ENCODE peak calls at places on chromosomes 11 and 22, in nine cellular contexts. R is adrenal gland, L is GM23248, Y is Karpas-422, U is tibial nerve, N is body of pancreas, G is SJSA1, F is psoas muscle, X is IMR-90. Z is an unnamed sample.

GRCh38 chr22:23431337-23432072 is 148.6 kb downstream of the IGLL1 start:
- DNase-seq in R (peak), Y (no peak), U (no peak), X (no peak), F (no peak), N (no peak), L (no peak), G (no peak), Z (no peak)

GRCh38 chr11:45872513-45873356 is 12.7 kb upstream of the MAPK8IP1 start:
- DNase-seq in F (peak), Y (peak), U (no peak), L (peak), X (peak), R (peak), G (peak), N (peak), Z (no peak)

GRCh38 chr11:61281581-61282250 is 13.4 kb downstream of the VWCE start:
- DNase-seq in X (no peak), G (no peak), N (peak), L (peak), Y (peak), F (no peak), U (peak), R (peak), Z (no peak)

GRCh38 chr22:41324818-41325528 is 23.6 kb downstream of the ZC3H7B start:
- DNase-seq in L (no peak), Y (no peak), F (no peak), R (no peak), X (no peak), U (no peak), G (no peak), N (no peak), Z (no peak)

GRCh38 chr11:59756845-59757244 is 1.7 kb downstream of the STX3 start:
- DNase-seq in L (peak), N (peak), R (peak), U (no peak), G (no peak), F (no peak), Y (no peak), X (peak), Z (no peak)

GRCh38 chr11:130037058-130037457 is 32.6 kb upstream of the APLP2 start:
- DNase-seq in N (no peak), U (no peak), G (no peak), Y (no peak), X (peak), R (no peak), L (peak), F (no peak), Z (peak)

GRCh38 chr11:117950320-117950719 is 21.1 kb upstream of the TMPRSS13 start:
- DNase-seq in L (peak), X (no peak), N (no peak), U (no peak), F (no peak), G (no peak), R (no peak), Y (peak), Z (no peak)

GRCh38 chr11:107157809-107158187 is 139.5 kb upstream of the GUCY1A2 start:
- DNase-seq in Y (no peak), F (no peak), U (no peak), L (no peak), R (no peak), N (no peak), X (no peak), G (no peak), Z (no peak)

GRCh38 chr11:95231881-95232605 is 1.0 kb upstream of the SESN3 start:
- DNase-seq in U (peak), R (peak), L (peak), G (no peak), F (peak), Y (peak), N (peak), X (no peak), Z (no peak)

GRCh38 chr11:130136107-130136506 is 23.5 kb upstream of the ST14 start:
- DNase-seq in R (no peak), F (no peak), X (no peak), U (no peak), G (no peak), Y (no peak), L (no peak), N (no peak), Z (no peak)

GRCh38 chr11:119120639-119121007 is 757 bp upstream of the HINFP start:
- DNase-seq in R (no peak), F (no peak), U (no peak), Y (peak), N (no peak), L (peak), G (no peak), X (peak), Z (no peak)

GRCh38 chr11:27596388-27596787 is 89.8 kb upstream of the LIN7C start:
- DNase-seq in U (no peak), G (no peak), L (no peak), F (no peak), N (no peak), Y (no peak), R (no peak), X (no peak), Z (no peak)

GRCh38 chr22:32700186-32700882 is 101.2 kb upstream of the TIMP3 start:
- DNase-seq in R (no peak), L (peak), U (no peak), X (peak), F (no peak), N (no peak), Y (no peak), G (no peak), Z (no peak)

DNA sequence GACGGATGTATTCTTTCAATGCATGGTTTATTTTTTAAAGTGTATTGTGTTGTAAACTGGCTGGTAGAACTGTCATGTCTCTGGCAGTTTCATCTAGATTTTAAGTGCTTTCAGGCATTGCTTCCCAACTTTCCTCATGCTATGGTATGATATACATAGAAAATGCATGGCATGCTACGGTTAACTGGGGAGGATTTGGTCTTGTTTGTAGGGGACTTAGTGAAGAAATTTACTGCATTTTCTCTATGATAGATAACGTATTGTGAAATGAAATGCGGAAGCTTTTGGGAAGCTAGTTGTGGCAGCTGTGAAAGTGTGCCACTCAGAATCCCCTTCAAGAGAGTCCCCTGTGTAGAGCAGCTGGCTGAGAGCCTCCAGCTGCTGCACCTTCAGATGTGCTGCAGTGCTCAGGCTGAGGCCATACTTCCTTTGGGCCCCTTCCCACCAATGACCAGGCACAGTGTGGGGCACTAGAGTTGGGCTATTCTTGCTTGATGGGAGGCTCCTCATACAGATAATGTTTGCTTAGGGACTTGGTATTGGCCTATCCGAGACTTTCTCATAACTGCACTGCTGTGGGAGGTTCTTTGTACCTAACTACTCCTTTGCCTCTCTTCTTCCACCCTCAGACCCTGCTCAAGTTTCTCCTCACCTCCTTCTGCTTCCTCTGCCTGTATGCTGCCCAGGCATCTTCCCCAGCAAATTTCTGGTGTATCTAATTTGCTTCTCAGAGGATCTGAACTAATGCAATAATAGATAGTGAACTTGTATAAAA is 67.2 kb downstream of the HIPK3 start:
- DNase-seq in F (no peak), G (no peak), X (no peak), Y (peak), N (no peak), R (no peak), U (no peak), L (no peak), Z (no peak)
- H3K4me3 ChIP-seq in F (no peak), G (no peak), X (no peak), Y (peak), N (no peak), R (no peak), U (no peak), L (no peak), Z (no peak)

GRCh38 chr11:121466063-121466794 is 13.5 kb upstream of the SORL1-AS1 start:
- DNase-seq in Y (no peak), X (peak), N (peak), F (peak), U (peak), R (peak), L (peak), G (peak), Z (no peak)
- H3K4me3 ChIP-seq in Y (no peak), X (no peak), N (no peak), F (no peak), U (no peak), R (no peak), L (peak), G (no peak), Z (no peak)

GRCh38 chr11:4084406-4084805 is 10.2 kb upstream of the RRM1 start:
- DNase-seq in G (no peak), L (no peak), F (no peak), N (no peak), R (no peak), Y (no peak), X (no peak), U (no peak), Z (no peak)

GRCh38 chr11:4090258-4090657 is 4.3 kb upstream of the RRM1 start:
- DNase-seq in L (no peak), X (no peak), U (no peak), F (no peak), Y (no peak), N (no peak), R (no peak), G (no peak), Z (no peak)

GRCh38 chr11:4085575-4085974 is 9.0 kb upstream of the RRM1 start:
- DNase-seq in Y (no peak), F (no peak), R (no peak), G (no peak), L (no peak), N (no peak), X (no peak), U (no peak), Z (no peak)

GRCh38 chr11:4086584-4087353 is 7.8 kb upstream of the RRM1 start:
- DNase-seq in N (no peak), X (no peak), L (no peak), U (no peak), F (no peak), G (no peak), R (no peak), Y (no peak), Z (no peak)

DNA sequence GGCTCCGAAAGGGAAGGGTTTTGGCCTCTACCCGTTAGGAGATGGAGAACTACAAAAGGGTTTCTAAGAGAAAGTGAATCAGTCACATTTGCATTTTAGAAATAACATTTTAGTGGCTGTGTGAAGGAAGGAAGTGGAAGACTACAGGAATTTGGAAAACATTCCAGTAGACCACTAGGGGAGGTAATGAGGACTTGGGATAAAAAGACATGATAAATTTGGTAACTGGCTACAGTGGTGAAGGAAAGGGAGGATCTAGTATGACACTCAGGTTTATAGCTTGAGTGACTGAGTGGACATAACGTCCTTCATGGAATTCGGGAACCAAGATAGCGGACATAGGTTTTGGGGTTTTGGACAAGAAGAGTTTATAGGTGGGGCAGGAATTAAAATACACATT is 7.0 kb upstream of the RRM1 start:
- DNase-seq in R (no peak), N (no peak), F (no peak), U (no peak), X (peak), Y (no peak), L (peak), G (no peak), Z (no peak)
- H3K4me3 ChIP-seq in R (no peak), N (no peak), F (no peak), U (no peak), X (no peak), Y (no peak), L (no peak), G (no peak), Z (no peak)

GRCh38 chr11:35661539-35661938 is 1.0 kb upstream of the TRIM44 start:
- DNase-seq in N (no peak), Y (no peak), L (peak), F (no peak), G (no peak), X (no peak), R (no peak), U (no peak), Z (no peak)

GRCh38 chr11:35663408-35663702 is 780 bp downstream of the TRIM44 start:
- DNase-seq in N (no peak), Y (no peak), U (no peak), L (no peak), G (no peak), F (no peak), X (no peak), R (no peak), Z (no peak)

GRCh38 chr11:35662649-35663407 is at the start of gene TRIM44:
- DNase-seq in X (peak), Y (peak), G (peak), R (peak), L (peak), F (peak), N (peak), U (peak), Z (no peak)

GRCh38 chr11:35664977-35665441 is 2.4 kb downstream of the TRIM44 start:
- DNase-seq in N (no peak), L (peak), F (no peak), U (no peak), R (no peak), G (no peak), X (peak), Y (no peak), Z (no peak)

GRCh38 chr11:35662061-35662648 is 420 bp upstream of the TRIM44 start:
- DNase-seq in Y (peak), F (no peak), G (no peak), U (peak), N (no peak), X (no peak), R (peak), L (peak), Z (no peak)
- H3K4me3 ChIP-seq in Y (peak), F (peak), G (peak), U (peak), N (peak), X (peak), R (peak), L (peak), Z (peak)

GRCh38 chr22:19722175-19722914 is 994 bp upstream of the GP1BB start:
- DNase-seq in X (no peak), U (no peak), L (no peak), F (no peak), G (no peak), N (no peak), R (no peak), Y (no peak), Z (no peak)

GRCh38 chr22:19724927-19725661 is 1.8 kb downstream of the GP1BB start:
- DNase-seq in N (no peak), X (no peak), L (no peak), Y (no peak), R (no peak), U (no peak), F (no peak), G (no peak), Z (no peak)

GRCh38 chr22:19722915-19723164 is 499 bp upstream of the GP1BB start:
- DNase-seq in L (no peak), X (no peak), Y (no peak), G (no peak), F (no peak), N (no peak), R (no peak), U (no peak), Z (no peak)

GRCh38 chr22:19723990-19724827 is 870 bp downstream of the GP1BB start:
- DNase-seq in L (no peak), G (no peak), U (no peak), R (no peak), N (no peak), X (peak), Y (no peak), F (no peak), Z (no peak)

DNA sequence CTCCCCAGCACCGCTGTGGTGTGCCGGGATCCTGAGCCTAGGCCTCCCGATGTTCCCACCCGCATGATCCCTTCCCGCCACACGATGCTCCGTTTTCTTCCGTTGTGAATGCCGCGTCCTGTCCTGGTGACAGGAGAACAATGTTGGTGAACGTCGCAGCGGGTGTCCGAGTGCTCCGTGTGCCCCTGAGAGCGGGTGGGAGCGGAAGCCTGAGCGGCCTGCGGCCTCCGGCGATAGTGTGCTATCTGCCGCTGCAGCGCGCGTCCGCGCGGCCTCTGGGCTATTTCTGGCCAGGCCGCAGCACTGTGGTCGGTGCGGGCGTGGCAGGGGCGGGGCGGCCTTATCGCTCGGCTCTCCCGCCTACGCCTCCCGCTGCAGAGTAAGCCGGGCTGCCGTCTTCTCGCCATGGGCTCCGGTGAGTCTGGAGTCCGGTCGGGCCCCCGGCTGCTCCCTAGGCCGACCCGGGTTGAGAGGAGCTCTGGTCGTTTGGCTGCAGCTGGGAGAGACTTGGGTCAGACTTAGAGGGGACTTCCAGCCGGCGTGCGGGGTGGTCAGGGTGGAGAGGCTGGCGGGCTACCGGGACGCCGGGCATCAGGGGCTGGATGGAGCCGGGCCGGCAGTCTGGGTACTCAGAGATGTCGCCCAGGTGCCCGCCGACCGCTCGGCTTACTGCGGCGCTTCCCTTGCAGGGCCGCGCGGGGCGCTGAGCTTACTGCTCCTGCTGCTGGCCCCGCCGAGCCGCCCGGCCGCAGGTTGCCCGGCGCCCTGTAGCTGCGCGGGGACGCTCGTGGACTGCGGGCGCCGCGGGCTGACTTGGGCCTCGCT is at the start of gene GP1BB:
- DNase-seq in N (peak), U (no peak), X (no peak), G (no peak), R (no peak), Y (no peak), L (no peak), F (no peak), Z (no peak)
- H3K4me3 ChIP-seq in N (no peak), U (no peak), X (no peak), G (no peak), R (no peak), Y (no peak), L (no peak), F (peak), Z (no peak)

GRCh38 chr11:12102588-12103410 is 7.6 kb upstream of the MICAL2 start:
- DNase-seq in F (no peak), G (no peak), U (no peak), R (no peak), N (no peak), L (no peak), X (no peak), Y (no peak), Z (no peak)
- H3K4me3 ChIP-seq in F (no peak), G (no peak), U (no peak), R (no peak), N (no peak), L (no peak), X (no peak), Y (no peak), Z (no peak)

DNA sequence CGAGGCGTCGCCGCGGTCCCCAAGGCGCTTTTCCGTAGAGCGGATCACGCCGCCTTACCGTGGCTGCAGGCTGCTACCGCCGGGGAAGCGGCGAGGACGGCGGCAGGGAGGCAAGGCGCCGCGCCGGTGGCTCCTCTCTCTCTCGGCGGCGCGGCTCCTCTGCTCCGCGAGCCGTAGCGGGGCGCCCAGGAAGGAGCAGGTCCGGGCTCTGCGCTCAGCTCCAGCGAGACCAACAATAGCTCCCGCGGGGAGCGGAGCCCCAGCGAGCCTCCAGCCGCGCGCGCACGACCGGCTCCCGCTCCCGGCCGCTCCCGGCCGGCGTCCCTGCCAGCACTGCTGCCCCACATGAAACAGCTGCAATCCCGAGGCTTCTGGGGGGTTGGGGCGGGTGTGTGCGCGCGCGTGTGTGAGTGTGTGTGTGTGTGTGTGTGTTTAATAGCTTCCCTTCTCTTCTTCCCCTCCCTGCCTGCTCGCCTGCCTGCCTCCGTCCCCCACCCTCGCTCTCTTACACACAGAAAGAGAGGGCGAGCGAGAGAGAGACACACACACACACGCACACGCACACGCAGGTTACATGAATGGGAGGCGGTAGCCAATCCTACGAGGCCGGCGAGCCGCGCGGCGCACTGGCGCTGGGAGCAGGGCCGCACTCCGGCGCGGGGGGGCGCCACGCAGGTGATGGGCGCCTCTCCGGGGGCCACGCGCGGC is at the start of gene TENM4:
- DNase-seq in R (peak), X (peak), G (no peak), F (peak), U (peak), Y (peak), L (peak), N (peak), Z (no peak)
- H3K4me3 ChIP-seq in R (peak), X (peak), G (no peak), F (peak), U (peak), Y (peak), L (peak), N (peak), Z (peak)

DNA sequence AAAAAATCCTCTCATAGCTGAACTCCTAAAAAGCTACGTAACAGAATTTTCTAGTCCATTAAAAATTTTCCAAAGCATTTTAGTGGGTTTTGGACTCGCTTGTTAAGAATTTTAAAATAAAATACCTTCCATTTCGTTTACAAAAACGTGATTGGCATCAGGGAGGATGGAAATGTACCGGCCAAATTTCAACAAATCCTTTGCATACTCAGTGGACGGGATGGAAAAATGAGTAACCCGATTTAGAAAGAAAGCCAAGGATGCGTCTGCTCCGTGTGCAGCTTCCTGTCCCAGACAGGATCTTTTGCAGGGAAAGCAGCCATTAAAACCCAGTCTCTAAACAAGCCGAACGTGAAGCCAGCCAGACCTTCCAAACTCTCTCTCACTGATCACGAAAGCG is 15.6 kb downstream of the TMEM184B start:
- DNase-seq in G (no peak), Y (no peak), X (peak), L (peak), F (no peak), N (no peak), R (peak), U (no peak), Z (no peak)
- H3K4me3 ChIP-seq in G (no peak), Y (no peak), X (peak), L (peak), F (peak), N (no peak), R (no peak), U (no peak), Z (no peak)